ENCODE peak calls at places on chromosomes 3 and 15, in nine cellular contexts. O, H, I, D, T, Y, X, Q and L are unnamed samples.

GRCh38 chr3:57706462-57706861 is 13.6 kb upstream of the DENND6A start:
- DNase-seq in O (no peak), H (no peak), I (no peak), D (no peak), T (no peak), Y (no peak), X (no peak), Q (no peak), L (peak; percentile 21)

GRCh38 chr15:79185199-79185598 is 94.6 kb upstream of the RASGRF1 start:
- DNase-seq in O (no peak), H (no peak), I (no peak), D (no peak), T (no peak), Y (no peak), X (no peak), Q (peak; percentile 52), L (no peak)

GRCh38 chr3:161409069-161409468 is 37.8 kb upstream of the SPTSSB start:
- DNase-seq in O (no peak), H (no peak), I (no peak), D (no peak), T (no peak), Y (no peak), X (no peak), Q (peak; percentile 49), L (peak; percentile 36)

GRCh38 chr3:176937546-176937945 is 259.7 kb downstream of the TBL1XR1 start:
- DNase-seq in O (no peak), H (no peak), I (no peak), D (no peak), T (no peak), Y (no peak), X (no peak), Q (no peak), L (no peak)

GRCh38 chr3:42216820-42217416 is 49.1 kb downstream of the CCK start:
- DNase-seq in O (no peak), H (no peak), I (no peak), D (no peak), T (no peak), Y (no peak), X (no peak), Q (no peak), L (no peak)

GRCh38 chr3:130787422-130788068 is 40.9 kb upstream of the PIK3R4 start:
- DNase-seq in O (no peak), H (no peak), I (no peak), D (no peak), T (no peak), Y (no peak), X (no peak), Q (no peak), L (no peak)

GRCh38 chr3:179750720-179751328 is 98.0 kb downstream of the USP13 start:
- DNase-seq in O (no peak), H (no peak), I (no peak), D (no peak), T (no peak), Y (no peak), X (no peak), Q (peak; percentile 18), L (no peak)

GRCh38 chr3:188729422-188729821 is 442.3 kb upstream of the TPRG1 start:
- DNase-seq in O (no peak), H (no peak), I (no peak), D (no peak), T (no peak), Y (no peak), X (no peak), Q (no peak), L (no peak)

GRCh38 chr15:31216210-31216911 is 110.3 kb upstream of the KLF13 start:
- DNase-seq in O (peak; percentile 93), H (peak; percentile 91), I (peak; percentile 96), D (peak; percentile 98), T (peak; percentile 84), Y (peak; percentile 93), X (peak; percentile 96), Q (peak; percentile 81), L (peak; percentile 96)

GRCh38 chr3:159458010-159458409 is 530.6 kb upstream of the IL12A start:
- DNase-seq in O (no peak), H (no peak), I (no peak), D (no peak), T (no peak), Y (no peak), X (no peak), Q (no peak), L (no peak)

GRCh38 chr15:78075490-78076230 is 1.9 kb downstream of the TBC1D2B start:
- DNase-seq in O (peak; percentile 64), H (peak; percentile 82), I (peak; percentile 63), D (no peak), T (peak; percentile 52), Y (peak; percentile 72), X (no peak), Q (peak; percentile 42), L (peak; percentile 84)

GRCh38 chr3:188491276-188491687 is 337.3 kb downstream of the LPP start:
- DNase-seq in O (no peak), H (no peak), I (no peak), D (no peak), T (no peak), Y (no peak), X (no peak), Q (no peak), L (no peak)

GRCh38 chr15:27353837-27354236 is 382.9 kb downstream of the GABRG3 start:
- DNase-seq in O (no peak), H (no peak), I (no peak), D (no peak), T (no peak), Y (no peak), X (no peak), Q (peak; percentile 65), L (no peak)

GRCh38 chr3:25468866-25469319 is 40.8 kb downstream of the RARB start:
- DNase-seq in O (no peak), H (peak; percentile 82), I (peak; percentile 50), D (no peak), T (peak; percentile 80), Y (peak; percentile 78), X (peak; percentile 86), Q (peak; percentile 9), L (peak; percentile 27)

GRCh38 chr3:107431048-107431297 is 53.7 kb downstream of the CCDC54 start:
- DNase-seq in O (no peak), H (peak; percentile 73), I (no peak), D (no peak), T (no peak), Y (no peak), X (no peak), Q (no peak), L (no peak)

GRCh38 chr3:170740726-170741591 is 129.0 kb downstream of the RPL22L1 start:
- DNase-seq in O (no peak), H (peak; percentile 75), I (peak; percentile 64), D (no peak), T (peak; percentile 71), Y (peak; percentile 68), X (no peak), Q (no peak), L (peak; percentile 21)

GRCh38 chr3:102570551-102570950 is 135.7 kb downstream of the ZPLD1 start:
- DNase-seq in O (no peak), H (no peak), I (no peak), D (no peak), T (no peak), Y (no peak), X (no peak), Q (no peak), L (no peak)

GRCh38 chr15:59170295-59170881 is 36.3 kb upstream of the LDHAL6B start:
- DNase-seq in O (peak; percentile 91), H (peak; percentile 91), I (no peak), D (peak; percentile 65), T (no peak), Y (peak; percentile 91), X (no peak), Q (no peak), L (peak; percentile 31)
- H3K4me1 ChIP-seq in O (peaks cover 46% of the 10 kb centered on the region), H (peaks cover 55% of the 10 kb centered on the region), I (no peaks in the 10 kb centered on the region), D (peaks cover 24% of the 10 kb centered on the region), T (peaks cover under 1% of the 10 kb centered on the region), Y (peaks cover 6% of the 10 kb centered on the region), X (peaks cover 2% of the 10 kb centered on the region), Q (no peaks in the 10 kb centered on the region), L (no peaks in the 10 kb centered on the region)

GRCh38 chr3:147397155-147397888 is 9.0 kb downstream of the ZIC4 start:
- DNase-seq in O (no peak), H (no peak), I (no peak), D (no peak), T (no peak), Y (no peak), X (no peak), Q (no peak), L (no peak)
- H3K4me3 ChIP-seq in O (no peak overlapping the region), H (peak overlapping the region; percentile 17), I (no peak overlapping the region), D (no peak overlapping the region), T (no peak overlapping the region), Y (no peak overlapping the region), X (no peak overlapping the region), Q (no peak overlapping the region), L (no peak overlapping the region)

GRCh38 chr3:168475730-168476129 is 380.0 kb upstream of the GOLIM4 start:
- DNase-seq in O (no peak), H (no peak), I (no peak), D (no peak), T (no peak), Y (no peak), X (no peak), Q (no peak), L (no peak)

GRCh38 chr3:168472811-168473210 is 377.1 kb upstream of the GOLIM4 start:
- DNase-seq in O (no peak), H (no peak), I (no peak), D (no peak), T (no peak), Y (no peak), X (no peak), Q (no peak), L (no peak)

DNA sequence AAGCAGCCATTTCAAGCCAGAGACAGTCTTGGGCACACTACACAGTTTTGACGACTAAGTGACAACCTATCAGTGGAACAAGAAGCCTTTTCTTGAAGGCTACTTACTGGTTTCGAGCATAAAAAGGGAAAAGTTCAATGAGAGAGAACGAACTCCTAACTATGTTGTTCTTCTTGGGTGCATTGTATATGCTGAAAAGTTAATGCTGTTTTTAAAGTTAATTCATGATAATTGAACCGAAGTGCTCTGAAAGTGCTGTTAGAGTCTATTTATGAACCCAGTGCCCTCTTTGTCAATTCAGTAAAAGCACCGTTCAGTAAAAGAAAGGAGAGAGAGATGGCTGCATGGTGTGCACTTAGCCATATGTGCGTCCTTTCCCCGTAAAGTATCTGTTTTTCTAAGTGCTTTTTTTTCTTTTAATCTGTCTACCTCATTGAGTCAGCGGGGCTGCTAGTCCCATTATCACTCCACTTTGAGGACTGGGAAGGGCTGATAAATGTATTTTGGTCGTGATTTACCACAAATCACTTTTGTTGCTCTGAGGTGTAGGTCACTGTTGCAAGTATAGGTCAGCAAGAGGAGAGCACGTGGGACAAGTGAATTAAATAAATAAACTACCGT is 380.7 kb upstream of the GOLIM4 start:
- DNase-seq in O (no peak), H (no peak), I (no peak), D (no peak), T (no peak), Y (no peak), X (no peak), Q (no peak), L (no peak)
- H3K4me1 ChIP-seq in O (no peaks in the 10 kb centered on the region), H (no peaks in the 10 kb centered on the region), I (no peaks in the 10 kb centered on the region), D (no peaks in the 10 kb centered on the region), T (no peaks in the 10 kb centered on the region), Y (no peaks in the 10 kb centered on the region), X (no peaks in the 10 kb centered on the region), Q (no peaks in the 10 kb centered on the region), L (no peaks in the 10 kb centered on the region)

GRCh38 chr3:149388001-149388435 is 10.6 kb upstream of the TM4SF1 start:
- DNase-seq in O (no peak), H (no peak), I (no peak), D (no peak), T (no peak), Y (no peak), X (no peak), Q (no peak), L (no peak)
- H3K4me3 ChIP-seq in O (no peak overlapping the region), H (no peak overlapping the region), I (no peak overlapping the region), D (no peak overlapping the region), T (no peak overlapping the region), Y (no peak overlapping the region), X (no peak overlapping the region), Q (no peak overlapping the region), L (no peak overlapping the region)

GRCh38 chr3:31909455-31909854 is 71.6 kb downstream of the OSBPL10 start:
- DNase-seq in O (no peak), H (no peak), I (no peak), D (no peak), T (no peak), Y (no peak), X (no peak), Q (no peak), L (no peak)
- H3K4me1 ChIP-seq in O (peaks cover 10% of the 10 kb centered on the region), H (peaks cover 12% of the 10 kb centered on the region), I (no peaks in the 10 kb centered on the region), D (peaks cover 6% of the 10 kb centered on the region), T (no peaks in the 10 kb centered on the region), Y (peaks cover 4% of the 10 kb centered on the region), X (peaks cover 6% of the 10 kb centered on the region), Q (no peaks in the 10 kb centered on the region), L (no peaks in the 10 kb centered on the region)